ENCODE peak calls at places on chromosomes 13 and 19, in ten cellular contexts. Z is thoracic aorta; G is CD8-positive, alpha-beta T cell; A is stomach; M is PC-3; F is neuronal stem cell; O is AG04450; B is tibial nerve; C is heart right ventricle; N is dorsolateral prefrontal cortex. V is an unnamed sample.

GRCh38 chr19:30799854-30800755 is 427.9 kb downstream of the ZNF536 start:
- DNase-seq in Z (no peak), G (no peak), A (peak; percentile 28), M (no peak), F (peak; percentile 50), O (no peak), B (no peak), C (peak; percentile 58), N (peak; percentile 49), V (no peak)

GRCh38 chr13:77859450-77859849 is 59.2 kb downstream of the EDNRB start:
- DNase-seq in Z (no peak), G (no peak), A (no peak), M (no peak), F (no peak), O (peak; percentile 59), B (no peak), C (no peak), N (no peak), V (no peak)

GRCh38 chr19:4140237-4140711 is 13.2 kb upstream of the CREB3L3 start:
- DNase-seq in Z (no peak), G (no peak), A (no peak), M (peak; percentile 64), F (peak; percentile 56), O (peak; percentile 44), B (no peak), C (no peak), N (no peak), V (no peak)

GRCh38 chr19:47227347-47228167 is 3.4 kb downstream of the BBC3 start:
- DNase-seq in Z (peak; percentile 74), G (peak; percentile 26), A (peak; percentile 84), M (peak; percentile 79), F (peak; percentile 96), O (peak; percentile 84), B (peak; percentile 79), C (peak; percentile 89), N (no peak), V (peak; percentile 70)

GRCh38 chr13:109213714-109214113 is 572.7 kb downstream of the IRS2 start:
- DNase-seq in Z (no peak), G (no peak), A (no peak), M (peak; percentile 14), F (no peak), O (no peak), B (no peak), C (no peak), N (no peak), V (peak; percentile 48)

GRCh38 chr13:113526466-113527220 is 36.1 kb upstream of the DCUN1D2 start:
- DNase-seq in Z (no peak), G (no peak), A (peak; percentile 29), M (no peak), F (no peak), O (no peak), B (no peak), C (no peak), N (peak; percentile 11), V (no peak)

GRCh38 chr13:71722206-71722605 is 144.8 kb downstream of the DACH1 start:
- DNase-seq in Z (no peak), G (no peak), A (no peak), M (no peak), F (no peak), O (no peak), B (no peak), C (no peak), N (no peak), V (peak; percentile 2)

GRCh38 chr13:30376426-30377311 is 45.6 kb upstream of the UBE2L5 start:
- DNase-seq in Z (no peak), G (peak; percentile 62), A (peak; percentile 45), M (peak; percentile 29), F (no peak), O (no peak), B (no peak), C (no peak), N (no peak), V (no peak)

GRCh38 chr13:29954082-29955043 is 103.9 kb upstream of the UBL3 start:
- DNase-seq in Z (no peak), G (peak; percentile 43), A (no peak), M (no peak), F (no peak), O (no peak), B (no peak), C (no peak), N (no peak), V (no peak)

GRCh38 chr13:110993788-110994187 is 78.9 kb upstream of the ANKRD10 start:
- DNase-seq in Z (no peak), G (no peak), A (no peak), M (no peak), F (no peak), O (no peak), B (no peak), C (no peak), N (no peak), V (no peak)

GRCh38 chr19:8240274-8241229 is 31.4 kb downstream of the CERS4 start:
- DNase-seq in Z (peak; percentile 47), G (peak; percentile 51), A (peak; percentile 94), M (peak; percentile 90), F (peak; percentile 79), O (peak; percentile 91), B (peak; percentile 74), C (peak; percentile 85), N (peak; percentile 90), V (peak; percentile 69)

GRCh38 chr19:35024095-35024494 is 6.2 kb upstream of the SCN1B start:
- DNase-seq in Z (no peak), G (no peak), A (no peak), M (no peak), F (no peak), O (no peak), B (no peak), C (no peak), N (no peak), V (no peak)

GRCh38 chr13:87887459-87888123 is 216.4 kb downstream of the SLITRK5 start:
- DNase-seq in Z (no peak), G (no peak), A (no peak), M (no peak), F (no peak), O (no peak), B (no peak), C (no peak), N (no peak), V (no peak)

GRCh38 chr19:6014551-6015135 is 36.7 kb upstream of the RANBP3 start:
- DNase-seq in Z (no peak), G (no peak), A (no peak), M (no peak), F (no peak), O (no peak), B (no peak), C (no peak), N (no peak), V (no peak)

DNA sequence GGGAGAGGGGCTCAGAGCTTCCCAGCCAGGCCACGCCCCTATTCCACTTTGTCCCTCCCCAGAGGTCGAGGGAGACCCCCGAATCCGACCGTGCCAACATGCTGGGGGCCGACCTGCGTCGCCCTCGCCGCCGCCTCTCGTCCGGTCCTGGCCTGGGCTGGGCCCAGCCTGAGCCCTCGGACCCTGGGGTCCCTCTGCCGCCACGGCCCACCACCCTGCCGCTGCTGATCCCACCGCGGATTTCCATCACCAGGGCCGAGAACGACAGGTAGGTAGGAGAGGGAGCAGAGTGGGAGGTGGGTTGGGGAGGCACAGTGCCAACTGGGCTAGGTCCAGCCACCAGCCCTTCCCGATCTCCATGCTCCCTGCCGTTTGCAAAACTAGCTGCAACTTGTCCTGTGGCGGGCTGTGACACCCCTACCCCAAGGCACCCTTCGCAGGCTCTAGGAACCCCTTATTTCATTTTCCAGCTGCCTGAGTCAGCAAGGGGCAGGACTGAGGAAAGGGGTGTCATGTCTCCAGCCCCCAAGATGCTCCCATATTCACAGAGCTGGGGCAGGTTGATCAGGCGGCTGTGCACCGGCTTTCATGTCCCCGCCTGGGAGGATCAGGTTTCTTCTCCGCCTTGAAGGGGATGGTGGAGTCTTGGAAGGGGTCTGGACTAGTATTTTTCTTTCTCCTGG is 2.6 kb upstream of the PDE4A start:
- DNase-seq in Z (no peak), G (no peak), A (no peak), M (peak; percentile 30), F (no peak), O (no peak), B (no peak), C (no peak), N (no peak), V (peak; percentile 18)
- H3K27ac ChIP-seq in Z (no peak overlapping the region), G (no peak overlapping the region), A (no peak overlapping the region), M (no peak overlapping the region), F (peak overlapping the region; percentile 71), O (peak overlapping the region; percentile 21), B (no peak overlapping the region), C (no peak overlapping the region), N (no peak overlapping the region), V (no peak overlapping the region)

DNA sequence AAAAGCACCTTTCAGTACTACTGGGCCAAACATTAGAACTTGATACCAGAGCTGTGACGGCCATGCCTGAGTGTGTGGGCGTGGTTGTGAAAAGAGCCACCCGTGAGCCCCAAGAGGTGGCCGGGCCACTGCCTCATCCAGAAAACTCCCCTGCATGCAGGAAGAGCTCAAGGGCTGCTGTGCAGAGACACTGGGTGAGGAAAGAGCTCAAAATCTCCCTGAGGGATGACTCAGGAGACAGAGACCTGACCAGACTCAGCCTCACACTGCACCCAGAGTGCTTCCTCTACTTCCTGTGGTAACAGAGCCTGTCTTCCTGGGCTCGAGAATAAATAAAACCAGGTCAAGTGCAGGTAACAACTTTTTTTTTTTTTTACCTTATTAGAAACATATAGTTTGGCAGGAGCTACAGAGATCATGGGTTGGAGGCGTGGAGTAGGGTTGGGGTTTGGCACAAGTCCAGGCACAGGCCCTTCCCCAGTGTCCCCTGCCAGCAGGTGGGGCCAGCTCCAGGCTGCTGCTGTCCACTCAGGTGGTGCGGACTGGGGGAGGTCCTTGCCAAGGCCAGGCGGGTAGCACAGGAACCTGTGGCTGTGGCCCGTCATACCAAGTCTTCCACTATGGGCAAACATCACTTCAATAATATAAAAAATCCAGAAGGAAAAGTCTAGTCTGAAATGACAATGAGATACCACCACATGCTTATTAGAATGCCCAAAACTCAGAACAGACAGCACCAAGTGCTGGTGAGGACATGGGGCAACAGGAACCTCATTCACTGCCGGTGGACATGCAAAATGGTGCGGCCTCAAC is 25.5 kb downstream of the ELL start:
- DNase-seq in Z (no peak), G (peak; percentile 52), A (peak; percentile 89), M (peak; percentile 82), F (no peak), O (no peak), B (no peak), C (peak; percentile 35), N (no peak), V (peak; percentile 82)
- H3K27ac ChIP-seq in Z (no peak overlapping the region), G (peak overlapping the region; percentile 23), A (peak overlapping the region; percentile 58), M (peak overlapping the region; percentile 52), F (no peak overlapping the region), O (peak overlapping the region; percentile 65), B (no peak overlapping the region), C (no peak overlapping the region), N (no peak overlapping the region), V (peak overlapping the region; percentile 37)

GRCh38 chr19:38661996-38662395 is 14.5 kb downstream of the ACTN4 start:
- DNase-seq in Z (no peak), G (no peak), A (peak; percentile 69), M (peak; percentile 91), F (no peak), O (no peak), B (no peak), C (no peak), N (no peak), V (peak; percentile 92)
- H3K27ac ChIP-seq in Z (peak overlapping the region; percentile 100), G (no peak overlapping the region), A (peak overlapping the region; percentile 99), M (peak overlapping the region; percentile 99), F (no peak overlapping the region), O (no peak overlapping the region), B (peak overlapping the region; percentile 82), C (peak overlapping the region; percentile 90), N (peak overlapping the region; percentile 86), V (peak overlapping the region; percentile 71)

DNA sequence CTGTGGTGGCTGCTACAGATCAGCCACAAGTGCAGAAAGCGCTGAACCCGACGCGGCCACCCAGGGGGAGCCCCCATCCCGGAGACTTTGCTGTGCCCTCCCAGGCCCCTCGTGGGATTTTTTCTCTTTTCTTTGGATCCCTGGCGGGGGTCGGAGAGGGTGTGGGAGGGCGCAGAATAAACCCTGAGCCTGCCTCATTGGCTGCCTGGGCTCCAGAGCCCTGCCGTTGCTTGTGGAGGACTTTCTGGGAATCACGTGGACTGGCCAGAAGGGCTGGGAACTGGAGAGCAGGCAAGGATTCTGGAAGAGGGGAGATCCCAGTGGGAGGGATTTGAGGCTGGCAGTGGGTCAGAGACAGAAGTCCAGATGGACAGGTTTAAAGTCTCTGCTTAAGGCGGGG is 24.9 kb downstream of the GADD45B start:
- DNase-seq in Z (no peak), G (no peak), A (no peak), M (no peak), F (no peak), O (no peak), B (no peak), C (no peak), N (no peak), V (no peak)
- H3K27ac ChIP-seq in Z (no peak overlapping the region), G (no peak overlapping the region), A (no peak overlapping the region), M (no peak overlapping the region), F (no peak overlapping the region), O (no peak overlapping the region), B (no peak overlapping the region), C (no peak overlapping the region), N (no peak overlapping the region), V (no peak overlapping the region)

V was measured in foreskin keratinocyte.